ENCODE peak calls at places on chromosomes 13 and 19, in four cellular contexts. C is mesenteric fat pad, J is cardiac fibroblast, Q is HT1080. U is an unnamed sample.

GRCh38 chr13:114002009-114002544 is 28.2 kb upstream of the C13orf46 start:
- DNase-seq in Q (no peak), C (no peak), J (no peak), U (no peak)

GRCh38 chr19:53538378-53539109 is 599 bp downstream of the ZNF331 start:
- DNase-seq in C (peak; percentile 87), Q (no peak), J (no peak), U (no peak)

GRCh38 chr13:55160911-55161310 is 1979.8 kb upstream of the PRR20A start:
- DNase-seq in C (no peak), J (no peak), Q (no peak), U (no peak)

GRCh38 chr13:30486230-30487074 is 20.7 kb upstream of the HMGB1 start:
- DNase-seq in C (no peak), Q (no peak), J (no peak), U (no peak)

GRCh38 chr19:5615756-5616327 is 6.7 kb downstream of the SAFB2 start:
- DNase-seq in C (peak; percentile 76), Q (no peak), J (peak; percentile 27), U (no peak)

GRCh38 chr13:39036212-39036611 is 1.7 kb downstream of the PROSER1 start:
- DNase-seq in Q (peak; percentile 15), C (no peak), J (peak; percentile 42), U (no peak)

GRCh38 chr19:27846944-27847343 is 1366.0 kb downstream of the UQCRFS1 start:
- DNase-seq in C (no peak), J (no peak), Q (no peak), U (no peak)

GRCh38 chr13:98407575-98407974 is 169.3 kb downstream of the STK24 start:
- DNase-seq in Q (no peak), J (no peak), C (peak; percentile 33), U (no peak)

GRCh38 chr13:87820221-87820620 is 149.1 kb downstream of the SLITRK5 start:
- DNase-seq in Q (no peak), J (no peak), C (no peak), U (no peak)

GRCh38 chr19:51387924-51388389 is at the start of gene LIM2:
- DNase-seq in C (no peak), J (no peak), Q (no peak), U (no peak)

GRCh38 chr19:31232871-31233270 is 116.4 kb downstream of the TSHZ3 start:
- DNase-seq in J (peak; percentile 96), C (no peak), Q (peak; percentile 31), U (no peak)

GRCh38 chr19:53982611-53983010 is 8.8 kb upstream of the CACNG6 start:
- DNase-seq in C (no peak), Q (no peak), J (peak; percentile 48), U (no peak)

GRCh38 chr13:62280590-62280989 is 864.9 kb upstream of the PCDH20 start:
- DNase-seq in J (no peak), Q (no peak), C (no peak), U (no peak)

GRCh38 chr13:46603165-46603603 is 50.2 kb downstream of the LRCH1 start:
- DNase-seq in Q (no peak), C (no peak), J (peak; percentile 51), U (no peak)

GRCh38 chr19:9877775-9878510 is 42.8 kb downstream of the PIN1 start:
- DNase-seq in Q (peak; percentile 62), J (peak; percentile 67), C (no peak), U (no peak)

GRCh38 chr19:17209126-17210036 is 5.8 kb upstream of the USE1 start:
- DNase-seq in J (peak; percentile 45), Q (peak; percentile 59), C (no peak), U (no peak)

GRCh38 chr13:73274147-73274546 is 215.3 kb downstream of the KLF5 start:
- DNase-seq in Q (no peak), J (peak; percentile 21), C (no peak), U (no peak)

GRCh38 chr19:5891938-5892771 is 11.4 kb downstream of the NDUFA11 start:
- DNase-seq in C (no peak), J (peak; percentile 35), Q (peak; percentile 38), U (no peak)

GRCh38 chr13:100983111-100983510 is 308.5 kb upstream of the TMTC4 start:
- DNase-seq in Q (no peak), J (no peak), C (no peak), U (no peak)

GRCh38 chr13:88919970-88920628 is 1248.9 kb downstream of the SLITRK5 start:
- DNase-seq in Q (no peak), C (no peak), J (no peak), U (no peak)

GRCh38 chr13:33676045-33676699 is 141.8 kb upstream of the RFC3 start:
- DNase-seq in J (peak; percentile 22), Q (no peak), C (no peak), U (no peak)

GRCh38 chr13:27203854-27204253 is 32.2 kb upstream of the USP12 start:
- DNase-seq in J (peak; percentile 57), Q (peak; percentile 42), C (no peak), U (no peak)

GRCh38 chr13:99610702-99611289 is 109.5 kb downstream of the TM9SF2 start:
- DNase-seq in Q (no peak), J (no peak), C (no peak), U (no peak)

GRCh38 chr19:8363803-8364771 is at the start of gene ANGPTL4:
- DNase-seq in C (peak; percentile 94), Q (no peak), J (peak; percentile 89), U (peak; percentile 23)

GRCh38 chr13:97116754-97117153 is 105.4 kb upstream of the MBNL2 start:
- DNase-seq in C (no peak), Q (peak; percentile 60), J (peak; percentile 60), U (no peak)

GRCh38 chr19:48489608-48490216 is 20.5 kb downstream of the CYTH2 start:
- DNase-seq in C (no peak), J (peak; percentile 62), Q (peak; percentile 53), U (peak; percentile 68)

GRCh38 chr19:45215391-45216191 is 29.6 kb downstream of the EXOC3L2 start:
- DNase-seq in J (no peak), C (no peak), Q (no peak), U (no peak)

GRCh38 chr13:92313382-92313781 is 913.2 kb upstream of the GPC6 start:
- DNase-seq in Q (no peak), C (no peak), J (no peak), U (no peak)

GRCh38 chr19:45782820-45783785 is 813 bp upstream of the DMPK start:
- DNase-seq in J (peak; percentile 70), Q (no peak), C (no peak), U (no peak)

GRCh38 chr19:33385956-33386355 is 12.4 kb downstream of the CEBPG start:
- DNase-seq in J (no peak), Q (no peak), C (peak; percentile 82), U (no peak)

GRCh38 chr13:94483970-94484369 is 4.5 kb upstream of the DCT start:
- DNase-seq in C (no peak), J (peak; percentile 1), Q (no peak), U (no peak)

GRCh38 chr19:17079710-17080440 is 4.3 kb downstream of the MYO9B start:
- DNase-seq in Q (peak; percentile 99), J (peak; percentile 99), C (no peak), U (peak; percentile 56)

GRCh38 chr13:106378263-106378662 is 157.2 kb downstream of the EFNB2 start:
- DNase-seq in Q (no peak), J (no peak), C (no peak), U (no peak)

GRCh38 chr19:8577247-8577646 is at the start of gene MYO1F:
- DNase-seq in J (no peak), C (no peak), Q (no peak), U (no peak)

GRCh38 chr19:2294377-2295335 is 12.7 kb upstream of the PEAK3 start:
- DNase-seq in J (peak; percentile 74), C (no peak), Q (no peak), U (no peak)

GRCh38 chr13:27969073-27969865 is at the start of gene CDX2:
- DNase-seq in C (no peak), J (no peak), Q (no peak), U (no peak)